ENCODE peak calls at places on chromosomes 2 and 18, in five cellular contexts. U is endothelial cell of umbilical vein, Q is breast epithelium, M is right cardiac atrium, G is keratinocyte. O is an unnamed sample.
A peak's percentile ranks its signal among the peaks of the same experiment; 100 is the strongest.

GRCh38 chr2:168920504-168921157 is 19.5 kb downstream of the G6PC2 start:
- DNase-seq in U (peak; percentile 58), Q (no peak), M (no peak), G (no peak), O (no peak)

GRCh38 chr2:224966663-224967062 is 75.6 kb downstream of the DOCK10 start:
- DNase-seq in U (no peak), Q (no peak), M (no peak), G (no peak), O (no peak)

GRCh38 chr2:230985519-230986231 is 10.2 kb upstream of the SPATA3 start:
- DNase-seq in U (no peak), Q (no peak), M (no peak), G (no peak), O (no peak)

GRCh38 chr2:75022516-75022915 is 64.1 kb downstream of the POLE4 start:
- DNase-seq in U (no peak), Q (no peak), M (no peak), G (no peak), O (no peak)

GRCh38 chr2:112836695-112837117 is at the start of gene IL1B:
- DNase-seq in U (peak; percentile 11), Q (no peak), M (no peak), G (no peak), O (no peak)

GRCh38 chr2:189221811-189222210 is 42.2 kb upstream of the COL5A2 start:
- DNase-seq in U (peak; percentile 43), Q (no peak), M (no peak), G (no peak), O (no peak)

GRCh38 chr2:61016392-61017002 is 1.0 kb upstream of the PEX13 start:
- DNase-seq in U (peak; percentile 1), Q (no peak), M (no peak), G (no peak), O (no peak)

GRCh38 chr2:174595904-174596397 is 1.7 kb downstream of the WIPF1 start:
- DNase-seq in U (no peak), Q (no peak), M (no peak), G (no peak), O (no peak)

GRCh38 chr2:196914867-196915465 is 11.5 kb downstream of the PGAP1 start:
- DNase-seq in U (no peak), Q (no peak), M (no peak), G (no peak), O (no peak)

GRCh38 chr2:70833246-70833645 is 2.4 kb downstream of the CD207 start:
- DNase-seq in U (no peak), Q (no peak), M (no peak), G (no peak), O (no peak)

GRCh38 chr2:110740747-110741349 is 8.5 kb downstream of the ACOXL start:
- DNase-seq in U (no peak), Q (no peak), M (no peak), G (no peak), O (no peak)

GRCh38 chr18:48111547-48111946 is 181.1 kb upstream of the SMAD2 start:
- DNase-seq in U (no peak), Q (no peak), M (no peak), G (no peak), O (no peak)

GRCh38 chr18:59484796-59485328 is 125.8 kb upstream of the LMAN1 start:
- DNase-seq in U (no peak), Q (no peak), M (no peak), G (no peak), O (no peak)

GRCh38 chr2:3324404-3325281 is 53.0 kb downstream of the EIPR1 start:
- DNase-seq in U (no peak), Q (no peak), M (no peak), G (no peak), O (peak; percentile 67)

GRCh38 chr18:70024829-70025228 is 77.2 kb upstream of the CD226 start:
- DNase-seq in U (no peak), Q (no peak), M (no peak), G (no peak), O (no peak)

GRCh38 chr2:62216616-62217015 is 20.7 kb downstream of the B3GNT2 start:
- DNase-seq in U (peak; percentile 93), Q (no peak), M (peak; percentile 79), G (no peak), O (no peak)

GRCh38 chr2:136247204-136247990 is 129.4 kb upstream of the CXCR4 start:
- DNase-seq in U (no peak), Q (no peak), M (peak; percentile 68), G (no peak), O (no peak)

GRCh38 chr2:3617198-3617890 is 22.4 kb downstream of the COLEC11 start:
- DNase-seq in U (no peak), Q (peak; percentile 33), M (no peak), G (no peak), O (peak; percentile 41)

GRCh38 chr2:230077851-230078547 is 9.3 kb upstream of the SLC16A14 start:
- DNase-seq in U (peak; percentile 74), Q (no peak), M (no peak), G (no peak), O (no peak)

GRCh38 chr2:193743089-193743488 is 1548.4 kb upstream of the TMEFF2 start:
- DNase-seq in U (no peak), Q (no peak), M (no peak), G (no peak), O (no peak)

GRCh38 chr2:40248294-40248693 is 203.6 kb downstream of the SLC8A1 start:
- DNase-seq in U (no peak), Q (no peak), M (no peak), G (no peak), O (no peak)

DNA sequence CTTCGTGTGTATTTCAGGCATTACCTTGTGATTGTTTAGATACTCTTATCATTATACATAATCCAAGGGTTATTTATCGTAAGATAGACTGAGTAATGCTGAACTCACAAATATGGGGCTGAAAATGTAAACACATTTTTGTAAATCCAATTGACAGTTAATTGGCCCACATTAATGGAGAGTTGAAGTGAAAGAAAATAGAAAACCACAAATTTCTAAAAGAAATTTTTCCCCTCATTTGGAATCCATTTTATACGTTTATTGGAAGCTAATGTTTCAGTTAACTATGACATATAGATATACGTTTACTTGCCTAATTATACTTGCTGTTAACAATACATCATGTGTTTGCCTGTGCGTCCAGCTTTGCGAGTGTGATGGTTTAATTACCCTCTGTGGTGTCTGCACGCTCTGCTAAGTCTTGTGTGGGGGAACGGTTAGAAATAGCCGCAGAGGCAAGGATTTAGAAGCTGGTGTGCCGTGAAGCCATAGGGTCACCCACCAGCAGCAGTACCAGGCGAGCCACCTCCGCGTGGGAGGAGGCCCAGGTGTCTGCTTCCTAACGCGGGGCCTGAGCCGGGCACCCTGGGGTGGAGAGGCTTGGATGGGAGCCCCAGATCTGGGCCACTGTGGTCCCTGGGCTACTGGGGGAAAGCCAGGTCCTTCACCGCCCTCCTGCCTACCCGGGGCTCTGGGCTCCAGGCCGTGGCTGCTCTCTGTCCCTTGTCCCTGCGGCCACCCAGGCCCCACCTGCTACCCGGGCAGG is 38.0 kb downstream of the TSHZ1 start:
- DNase-seq in U (no peak), Q (no peak), M (peak; percentile 53), G (no peak), O (no peak)
- H3K27ac ChIP-seq in U (peak overlapping the region; percentile 78), Q (peak overlapping the region; percentile 97), M (no peak overlapping the region), G (peak overlapping the region; percentile 66), O (peak overlapping the region; percentile 87)

GRCh38 chr2:26807788-26808460 is 22.1 kb downstream of the CENPA start:
- DNase-seq in U (no peak), Q (no peak), M (no peak), G (no peak), O (no peak)

GRCh38 chr2:26801796-26802195 is 15.9 kb downstream of the CENPA start:
- DNase-seq in U (no peak), Q (no peak), M (no peak), G (no peak), O (no peak)

GRCh38 chr2:26809211-26809610 is 23.4 kb downstream of the CENPA start:
- DNase-seq in U (no peak), Q (no peak), M (no peak), G (no peak), O (no peak)

GRCh38 chr2:26801342-26801741 is 15.5 kb downstream of the CENPA start:
- DNase-seq in U (no peak), Q (no peak), M (no peak), G (no peak), O (no peak)

DNA sequence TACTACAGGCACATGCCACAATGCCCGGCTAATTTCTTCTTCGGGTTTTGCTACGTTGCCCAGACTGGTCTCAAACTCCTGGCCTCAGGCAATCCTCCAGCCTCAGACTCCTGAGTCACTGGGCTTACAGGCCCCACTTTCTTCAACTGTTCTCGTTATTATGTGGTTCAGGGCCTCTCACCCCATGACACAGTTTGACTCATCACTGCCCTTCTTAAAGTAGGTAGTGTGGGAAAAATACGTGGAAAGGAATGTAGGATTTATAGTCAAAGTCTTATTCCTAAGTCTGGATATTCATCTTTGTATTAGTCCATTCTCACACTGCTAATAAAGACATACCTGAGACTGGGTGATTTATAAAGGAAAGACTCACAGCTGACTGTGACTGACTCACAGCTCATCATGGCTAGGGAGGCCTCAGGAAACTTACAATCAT is 19.4 kb downstream of the CENPA start:
- DNase-seq in U (no peak), Q (no peak), M (no peak), G (peak; percentile 100), O (no peak)
- H3K27ac ChIP-seq in U (no peak overlapping the region), Q (no peak overlapping the region), M (no peak overlapping the region), G (peak overlapping the region; percentile 85), O (no peak overlapping the region)

GRCh38 chr2:240531038-240531437 is 26.8 kb downstream of the ANKMY1 start:
- DNase-seq in U (no peak), Q (no peak), M (no peak), G (no peak), O (no peak)

GRCh38 chr2:240529344-240529999 is 28.3 kb downstream of the ANKMY1 start:
- DNase-seq in U (no peak), Q (peak; percentile 27), M (no peak), G (no peak), O (peak; percentile 53)

GRCh38 chr2:240528406-240529040 is 29.3 kb downstream of the ANKMY1 start:
- DNase-seq in U (no peak), Q (peak; percentile 42), M (no peak), G (no peak), O (peak; percentile 51)

GRCh38 chr2:240530181-240530580 is 27.6 kb downstream of the ANKMY1 start:
- DNase-seq in U (no peak), Q (peak; percentile 9), M (no peak), G (no peak), O (peak; percentile 40)

GRCh38 chr2:240532032-240532775 is 25.6 kb downstream of the ANKMY1 start:
- DNase-seq in U (no peak), Q (no peak), M (no peak), G (no peak), O (no peak)
- H3K27ac ChIP-seq in U (no peak overlapping the region), Q (no peak overlapping the region), M (no peak overlapping the region), G (no peak overlapping the region), O (no peak overlapping the region)

DNA sequence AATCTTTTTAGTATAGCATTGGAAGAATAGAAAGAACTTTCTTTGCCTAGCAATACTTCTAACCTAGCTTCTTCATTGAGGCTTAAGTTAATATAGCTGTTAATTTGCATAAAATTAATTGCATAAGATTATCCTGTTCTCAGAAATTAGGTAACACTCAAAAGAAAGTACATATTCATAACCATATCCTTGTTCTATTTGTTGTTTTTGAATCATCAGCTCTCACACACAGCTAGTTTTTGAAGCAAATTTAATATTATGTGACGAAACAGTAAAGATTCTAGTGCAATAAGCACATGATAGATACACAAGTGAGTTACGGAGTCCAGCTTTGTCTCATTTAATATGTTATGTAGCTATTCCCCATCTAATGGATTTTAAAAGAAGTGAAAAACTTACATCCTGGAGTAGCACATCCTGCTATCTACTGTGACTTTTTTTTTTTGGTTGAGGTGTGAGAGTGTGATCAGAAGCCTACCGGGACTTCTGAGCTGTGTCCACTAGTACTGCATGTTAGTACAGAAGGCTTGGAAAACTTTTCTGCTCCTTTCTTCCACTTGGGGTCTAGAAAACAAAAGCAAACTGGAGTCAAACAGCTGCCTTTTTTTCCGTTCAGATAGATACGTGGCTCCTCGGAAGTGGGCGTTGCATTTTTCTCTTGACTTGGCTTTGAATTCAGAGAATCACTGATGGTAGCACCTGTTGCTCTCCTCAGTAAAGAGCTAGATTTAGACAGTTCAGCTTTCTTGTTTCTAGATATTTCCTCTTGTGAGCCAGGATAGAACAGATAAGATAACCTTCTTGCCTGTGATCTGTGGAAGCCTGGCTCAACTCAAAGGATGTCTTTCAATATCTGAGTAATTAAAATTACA is 27.2 kb downstream of the KDM3A start:
- DNase-seq in U (no peak), Q (no peak), M (no peak), G (no peak), O (no peak)
- H3K27ac ChIP-seq in U (no peak overlapping the region), Q (no peak overlapping the region), M (no peak overlapping the region), G (no peak overlapping the region), O (no peak overlapping the region)

O was measured in spleen.